ENCODE peak calls at places on chromosomes 16 and 17, in nine cellular contexts. One of them, this sample, is unnamed.
A peak's percentile ranks its signal among the peaks of the same experiment; 100 is the strongest.

GRCh38 chr16:5393070-5393469 is 295.5 kb upstream of the EEF2KMT start:
- DNase-seq in tibial nerve: no peak
- DNase-seq in brain microvascular endothelial cell: no peak
- DNase-seq in breast epithelium: no peak
- DNase-seq in spleen: no peak
- DNase-seq in pancreas: no peak
- DNase-seq in heart right ventricle: no peak
- DNase-seq in right lobe of liver: no peak
- DNase-seq in Peyer's patch: no peak
- DNase-seq in this sample: no peak

GRCh38 chr16:48533931-48534330 is 76.0 kb downstream of the N4BP1 start:
- DNase-seq in tibial nerve: no peak
- DNase-seq in brain microvascular endothelial cell: no peak
- DNase-seq in breast epithelium: no peak
- DNase-seq in spleen: no peak
- DNase-seq in pancreas: no peak
- DNase-seq in heart right ventricle: no peak
- DNase-seq in right lobe of liver: no peak
- DNase-seq in Peyer's patch: no peak
- DNase-seq in this sample: no peak

GRCh38 chr16:59090501-59090900 is 356.4 kb upstream of the GOT2 start:
- DNase-seq in tibial nerve: no peak
- DNase-seq in brain microvascular endothelial cell: no peak
- DNase-seq in breast epithelium: no peak
- DNase-seq in spleen: no peak
- DNase-seq in pancreas: no peak
- DNase-seq in heart right ventricle: no peak
- DNase-seq in right lobe of liver: no peak
- DNase-seq in Peyer's patch: no peak
- DNase-seq in this sample: no peak

GRCh38 chr16:2044541-2044940 is 3.1 kb downstream of the NTHL1 start:
- DNase-seq in tibial nerve: no peak
- DNase-seq in brain microvascular endothelial cell: no peak
- DNase-seq in breast epithelium: no peak
- DNase-seq in spleen: no peak
- DNase-seq in pancreas: no peak
- DNase-seq in heart right ventricle: no peak
- DNase-seq in right lobe of liver: peak; percentile 53
- DNase-seq in Peyer's patch: no peak
- DNase-seq in this sample: no peak

GRCh38 chr16:85471469-85472431 is 141.4 kb upstream of the GSE1 start:
- DNase-seq in tibial nerve: no peak
- DNase-seq in brain microvascular endothelial cell: no peak
- DNase-seq in breast epithelium: peak; percentile 82
- DNase-seq in spleen: no peak
- DNase-seq in pancreas: no peak
- DNase-seq in heart right ventricle: peak; percentile 38
- DNase-seq in right lobe of liver: no peak
- DNase-seq in Peyer's patch: no peak
- DNase-seq in this sample: peak; percentile 29

GRCh38 chr16:65195998-65196397 is 74.1 kb upstream of the CDH11 start:
- DNase-seq in tibial nerve: no peak
- DNase-seq in brain microvascular endothelial cell: peak; percentile 75
- DNase-seq in breast epithelium: no peak
- DNase-seq in spleen: no peak
- DNase-seq in pancreas: no peak
- DNase-seq in heart right ventricle: no peak
- DNase-seq in right lobe of liver: no peak
- DNase-seq in Peyer's patch: no peak
- DNase-seq in this sample: peak; percentile 15

GRCh38 chr16:49023095-49023494 is 258.5 kb downstream of the CBLN1 start:
- DNase-seq in tibial nerve: no peak
- DNase-seq in brain microvascular endothelial cell: no peak
- DNase-seq in breast epithelium: no peak
- DNase-seq in spleen: no peak
- DNase-seq in pancreas: no peak
- DNase-seq in heart right ventricle: no peak
- DNase-seq in right lobe of liver: no peak
- DNase-seq in Peyer's patch: no peak
- DNase-seq in this sample: peak; percentile 98

GRCh38 chr17:69909389-69909788 is 165.6 kb upstream of the KCNJ16 start:
- DNase-seq in tibial nerve: no peak
- DNase-seq in brain microvascular endothelial cell: no peak
- DNase-seq in breast epithelium: no peak
- DNase-seq in spleen: no peak
- DNase-seq in pancreas: no peak
- DNase-seq in heart right ventricle: no peak
- DNase-seq in right lobe of liver: no peak
- DNase-seq in Peyer's patch: no peak
- DNase-seq in this sample: peak; percentile 10

GRCh38 chr16:20674684-20675487 is 22.6 kb downstream of the ACSM1 start:
- DNase-seq in tibial nerve: no peak
- DNase-seq in brain microvascular endothelial cell: no peak
- DNase-seq in breast epithelium: no peak
- DNase-seq in spleen: peak; percentile 75
- DNase-seq in pancreas: peak; percentile 21
- DNase-seq in heart right ventricle: no peak
- DNase-seq in right lobe of liver: no peak
- DNase-seq in Peyer's patch: peak; percentile 16
- DNase-seq in this sample: no peak

GRCh38 chr17:82120148-82120547 is 22.1 kb upstream of the FASN start:
- DNase-seq in tibial nerve: no peak
- DNase-seq in brain microvascular endothelial cell: no peak
- DNase-seq in breast epithelium: no peak
- DNase-seq in spleen: no peak
- DNase-seq in pancreas: no peak
- DNase-seq in heart right ventricle: no peak
- DNase-seq in right lobe of liver: no peak
- DNase-seq in Peyer's patch: no peak
- DNase-seq in this sample: peak; percentile 27

GRCh38 chr17:80095038-80095843 is 6.1 kb upstream of the GAA start:
- DNase-seq in tibial nerve: no peak
- DNase-seq in brain microvascular endothelial cell: no peak
- DNase-seq in breast epithelium: no peak
- DNase-seq in spleen: peak; percentile 76
- DNase-seq in pancreas: peak; percentile 13
- DNase-seq in heart right ventricle: no peak
- DNase-seq in right lobe of liver: no peak
- DNase-seq in Peyer's patch: no peak
- DNase-seq in this sample: no peak

GRCh38 chr17:5264930-5265329 is 17.2 kb upstream of the RABEP1 start:
- DNase-seq in tibial nerve: no peak
- DNase-seq in brain microvascular endothelial cell: no peak
- DNase-seq in breast epithelium: no peak
- DNase-seq in spleen: no peak
- DNase-seq in pancreas: no peak
- DNase-seq in heart right ventricle: no peak
- DNase-seq in right lobe of liver: no peak
- DNase-seq in Peyer's patch: no peak
- DNase-seq in this sample: no peak

GRCh38 chr16:57235128-57236092 is 9.6 kb upstream of the ARL2BP start:
- DNase-seq in tibial nerve: no peak
- DNase-seq in brain microvascular endothelial cell: peak; percentile 95
- DNase-seq in breast epithelium: no peak
- DNase-seq in spleen: no peak
- DNase-seq in pancreas: no peak
- DNase-seq in heart right ventricle: no peak
- DNase-seq in right lobe of liver: no peak
- DNase-seq in Peyer's patch: no peak
- DNase-seq in this sample: peak; percentile 49

GRCh38 chr17:80146121-80147034 is 550 bp downstream of the EIF4A3 start:
- DNase-seq in tibial nerve: no peak
- DNase-seq in brain microvascular endothelial cell: no peak
- DNase-seq in breast epithelium: no peak
- DNase-seq in spleen: no peak
- DNase-seq in pancreas: no peak
- DNase-seq in heart right ventricle: no peak
- DNase-seq in right lobe of liver: no peak
- DNase-seq in Peyer's patch: no peak
- DNase-seq in this sample: no peak

GRCh38 chr16:66580605-66581209 is 1.4 kb downstream of the CMTM2 start:
- DNase-seq in tibial nerve: no peak
- DNase-seq in brain microvascular endothelial cell: peak; percentile 60
- DNase-seq in breast epithelium: no peak
- DNase-seq in spleen: no peak
- DNase-seq in pancreas: no peak
- DNase-seq in heart right ventricle: no peak
- DNase-seq in right lobe of liver: no peak
- DNase-seq in Peyer's patch: no peak
- DNase-seq in this sample: peak; percentile 82

DNA sequence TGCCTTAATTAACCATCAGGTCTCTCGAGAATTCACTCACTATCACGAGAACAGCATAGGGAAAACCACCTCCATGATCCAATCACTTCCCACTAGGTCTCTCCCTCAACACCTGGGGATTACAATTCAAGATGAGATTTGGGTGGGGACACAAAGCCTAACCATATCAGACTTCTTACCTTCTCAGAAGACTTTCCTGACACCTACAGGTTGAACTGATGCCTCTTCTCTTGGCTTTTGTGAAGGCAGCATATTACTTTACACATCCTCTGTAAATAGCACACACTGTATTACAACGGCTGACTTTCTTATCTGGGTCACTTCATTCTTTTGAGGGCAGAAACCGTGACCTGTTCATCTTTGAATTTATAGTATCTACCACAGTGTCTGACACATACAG is 23.6 kb downstream of the BMERB1 start:
- DNase-seq in tibial nerve: no peak
- DNase-seq in brain microvascular endothelial cell: no peak
- DNase-seq in breast epithelium: no peak
- DNase-seq in spleen: no peak
- DNase-seq in pancreas: no peak
- DNase-seq in heart right ventricle: no peak
- DNase-seq in right lobe of liver: no peak
- DNase-seq in Peyer's patch: no peak
- DNase-seq in this sample: peak; percentile 29
- TF ChIP-seq CTCF in tibial nerve: no peak
- TF ChIP-seq CTCF in brain microvascular endothelial cell: no peak
- TF ChIP-seq CTCF in breast epithelium: no peak
- TF ChIP-seq CTCF in spleen: no peak
- TF ChIP-seq CTCF in pancreas: no peak
- TF ChIP-seq CTCF in heart right ventricle: no peak
- TF ChIP-seq CTCF in right lobe of liver: peak; percentile 9
- TF ChIP-seq CTCF in Peyer's patch: no peak
- TF ChIP-seq CTCF in this sample: no peak

DNA sequence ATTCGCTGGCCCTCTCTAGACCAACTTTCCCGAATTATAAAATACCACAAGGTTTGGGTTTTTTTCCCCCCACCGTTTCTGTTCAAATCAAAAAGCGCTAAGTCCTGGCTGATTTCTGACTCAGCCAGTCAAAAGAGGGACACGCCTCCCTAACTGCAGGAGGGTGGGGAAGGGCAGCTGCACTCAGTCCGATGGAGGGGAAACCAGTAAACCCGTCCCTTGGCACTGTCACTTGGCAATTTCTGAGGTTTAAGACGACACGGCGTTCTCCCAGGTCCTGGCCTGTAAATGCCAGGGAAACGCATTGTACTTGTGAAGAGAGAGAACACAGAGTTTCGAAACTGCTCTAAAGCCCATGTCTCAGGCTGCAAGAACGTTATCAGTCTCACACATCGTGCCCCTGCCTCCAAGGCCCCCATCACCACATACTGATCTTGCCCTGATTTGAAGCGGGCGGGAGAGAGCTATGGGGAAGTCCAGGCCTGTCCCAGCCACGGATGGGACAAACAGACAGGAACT is 57.9 kb downstream of the ZFHX3 start:
- DNase-seq in tibial nerve: peak; percentile 81
- DNase-seq in brain microvascular endothelial cell: peak; percentile 59
- DNase-seq in breast epithelium: peak; percentile 80
- DNase-seq in spleen: no peak
- DNase-seq in pancreas: no peak
- DNase-seq in heart right ventricle: peak; percentile 51
- DNase-seq in right lobe of liver: no peak
- DNase-seq in Peyer's patch: no peak
- DNase-seq in this sample: no peak
- H3K4me3 ChIP-seq in tibial nerve: peak overlapping the region; percentile 0
- H3K4me3 ChIP-seq in brain microvascular endothelial cell: peak overlapping the region; percentile 36
- H3K4me3 ChIP-seq in breast epithelium: no peak overlapping the region
- H3K4me3 ChIP-seq in spleen: no peak overlapping the region
- H3K4me3 ChIP-seq in pancreas: no peak overlapping the region
- H3K4me3 ChIP-seq in heart right ventricle: no peak overlapping the region
- H3K4me3 ChIP-seq in right lobe of liver: no peak overlapping the region
- H3K4me3 ChIP-seq in Peyer's patch: no peak overlapping the region
- H3K4me3 ChIP-seq in this sample: peak overlapping the region; percentile 24

DNA sequence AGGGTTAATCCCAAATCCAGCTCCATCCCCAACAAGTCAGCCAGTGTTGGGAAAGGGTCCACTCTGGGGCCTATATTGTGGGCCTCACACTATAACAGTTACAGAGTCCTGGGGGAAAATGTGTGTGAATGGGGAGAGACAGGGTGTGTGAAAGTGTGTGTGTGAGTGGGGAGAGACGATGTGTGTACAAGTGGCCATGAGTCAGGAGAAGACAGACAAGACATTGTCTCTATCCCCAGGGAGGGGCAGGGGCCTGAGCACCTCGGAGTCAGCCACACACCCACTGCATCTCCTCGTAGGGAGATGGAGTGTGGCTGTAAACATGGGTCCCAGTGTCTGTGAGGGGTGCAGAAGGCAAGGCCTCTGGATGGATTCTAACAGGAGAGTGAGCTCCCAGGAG is 2.9 kb downstream of the CRHR1 start:
- DNase-seq in tibial nerve: no peak
- DNase-seq in brain microvascular endothelial cell: no peak
- DNase-seq in breast epithelium: no peak
- DNase-seq in spleen: no peak
- DNase-seq in pancreas: no peak
- DNase-seq in heart right ventricle: no peak
- DNase-seq in right lobe of liver: no peak
- DNase-seq in Peyer's patch: no peak
- DNase-seq in this sample: no peak
- H3K27me3 ChIP-seq in tibial nerve: peaks cover 2% of the 10 kb centered on the region
- H3K27me3 ChIP-seq in brain microvascular endothelial cell: peaks cover 71% of the 10 kb centered on the region
- H3K27me3 ChIP-seq in breast epithelium: peaks cover 9% of the 10 kb centered on the region
- H3K27me3 ChIP-seq in spleen: peaks cover 95% of the 10 kb centered on the region
- H3K27me3 ChIP-seq in pancreas: no peaks in the 10 kb centered on the region
- H3K27me3 ChIP-seq in heart right ventricle: peaks cover 98% of the 10 kb centered on the region
- H3K27me3 ChIP-seq in right lobe of liver: no peaks in the 10 kb centered on the region
- H3K27me3 ChIP-seq in Peyer's patch: no peaks in the 10 kb centered on the region
- H3K27me3 ChIP-seq in this sample: peaks cover 51% of the 10 kb centered on the region

DNA sequence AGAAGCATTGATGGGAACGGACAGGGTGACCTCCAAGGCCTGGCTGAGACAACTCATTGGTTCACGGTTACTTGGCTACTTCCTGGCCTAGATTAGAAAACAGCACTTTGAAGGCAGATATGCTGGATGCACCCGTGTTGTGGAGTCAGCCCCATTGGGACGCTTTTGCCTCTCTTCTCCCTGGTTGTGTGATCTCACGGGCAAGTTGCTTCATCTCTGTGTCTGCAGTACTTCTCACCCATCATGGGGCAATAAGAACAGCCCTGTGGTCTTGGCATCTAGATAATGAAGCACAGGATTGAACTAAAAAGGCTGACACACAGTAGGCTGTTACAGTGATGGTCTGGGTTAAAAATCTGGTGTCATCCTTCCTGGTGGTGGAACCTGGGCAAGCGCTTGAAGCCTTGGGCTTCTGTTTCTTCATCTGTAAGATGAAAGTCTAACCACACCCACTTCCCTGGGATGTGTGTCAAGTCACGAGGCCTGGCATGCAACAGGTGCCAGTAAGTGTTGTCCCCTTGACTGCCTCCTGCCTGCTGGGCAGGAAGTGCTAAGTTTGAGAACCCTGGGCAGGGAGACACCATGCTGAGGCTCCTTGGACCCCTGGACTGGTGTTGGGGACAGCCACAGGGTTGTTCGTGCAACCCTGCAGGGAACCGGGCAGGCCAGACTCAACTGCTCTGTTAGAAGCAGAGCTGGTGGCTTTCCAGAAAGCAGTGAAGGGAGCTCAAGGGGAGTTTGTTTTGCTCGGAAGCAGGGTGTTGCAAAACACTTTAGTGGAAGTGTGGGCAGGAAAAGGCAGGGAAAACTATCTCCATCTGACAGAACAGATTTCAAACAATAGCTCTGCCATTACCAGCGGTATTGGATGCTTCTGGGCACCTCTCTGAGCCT is 6.0 kb upstream of the MAP2K3 start:
- DNase-seq in tibial nerve: peak; percentile 47
- DNase-seq in brain microvascular endothelial cell: no peak
- DNase-seq in breast epithelium: peak; percentile 60
- DNase-seq in spleen: peak; percentile 87
- DNase-seq in pancreas: peak; percentile 49
- DNase-seq in heart right ventricle: no peak
- DNase-seq in right lobe of liver: peak; percentile 67
- DNase-seq in Peyer's patch: peak; percentile 62
- DNase-seq in this sample: no peak
- TF ChIP-seq CTCF in tibial nerve: no peak
- TF ChIP-seq CTCF in brain microvascular endothelial cell: no peak
- TF ChIP-seq CTCF in breast epithelium: no peak
- TF ChIP-seq CTCF in spleen: no peak
- TF ChIP-seq CTCF in pancreas: no peak
- TF ChIP-seq CTCF in heart right ventricle: no peak
- TF ChIP-seq CTCF in right lobe of liver: no peak
- TF ChIP-seq CTCF in Peyer's patch: no peak
- TF ChIP-seq CTCF in this sample: no peak

This sample was measured in bronchial epithelial cell.